ENCODE peak calls at places on chromosomes 6 and 20, in five cellular contexts. One of them, this sample, is unnamed.

GRCh38 chr6:34045698-34046097 is 100.2 kb downstream of the GRM4 start:
- DNase-seq in neural crest cell: no peak
- DNase-seq in iris pigment epithelial cell: no peak
- DNase-seq in stimulated activated CD4-positive, alpha-beta T cell treated with anti-CD3 and anti-CD28 coated beads, Interleukin-2, amount 100 ng/mL, for 48 hours: no peak
- DNase-seq in head of caudate nucleus: no peak
- DNase-seq in this sample: no peak

GRCh38 chr6:98970469-98970868 is 22.7 kb upstream of the FBXL4 start:
- DNase-seq in neural crest cell: no peak
- DNase-seq in iris pigment epithelial cell: no peak
- DNase-seq in stimulated activated CD4-positive, alpha-beta T cell treated with anti-CD3 and anti-CD28 coated beads, Interleukin-2, amount 100 ng/mL, for 48 hours: no peak
- DNase-seq in head of caudate nucleus: no peak
- DNase-seq in this sample: no peak

GRCh38 chr20:58366866-58367265 is 22.2 kb upstream of the VAPB start:
- DNase-seq in neural crest cell: no peak
- DNase-seq in iris pigment epithelial cell: no peak
- DNase-seq in stimulated activated CD4-positive, alpha-beta T cell treated with anti-CD3 and anti-CD28 coated beads, Interleukin-2, amount 100 ng/mL, for 48 hours: no peak
- DNase-seq in head of caudate nucleus: no peak
- DNase-seq in this sample: no peak

GRCh38 chr6:17431581-17431980 is 38.2 kb downstream of the CAP2 start:
- DNase-seq in neural crest cell: no peak
- DNase-seq in iris pigment epithelial cell: peak; percentile 80
- DNase-seq in stimulated activated CD4-positive, alpha-beta T cell treated with anti-CD3 and anti-CD28 coated beads, Interleukin-2, amount 100 ng/mL, for 48 hours: no peak
- DNase-seq in head of caudate nucleus: no peak
- DNase-seq in this sample: no peak

GRCh38 chr6:72022830-72023229 is 136.5 kb downstream of the RIMS1 start:
- DNase-seq in neural crest cell: no peak
- DNase-seq in iris pigment epithelial cell: no peak
- DNase-seq in stimulated activated CD4-positive, alpha-beta T cell treated with anti-CD3 and anti-CD28 coated beads, Interleukin-2, amount 100 ng/mL, for 48 hours: no peak
- DNase-seq in head of caudate nucleus: no peak
- DNase-seq in this sample: no peak

GRCh38 chr20:7926767-7927166 is 13.5 kb downstream of the HAO1 start:
- DNase-seq in neural crest cell: no peak
- DNase-seq in iris pigment epithelial cell: peak; percentile 63
- DNase-seq in stimulated activated CD4-positive, alpha-beta T cell treated with anti-CD3 and anti-CD28 coated beads, Interleukin-2, amount 100 ng/mL, for 48 hours: no peak
- DNase-seq in head of caudate nucleus: no peak
- DNase-seq in this sample: peak; percentile 23

GRCh38 chr20:39042279-39043150 is 80.4 kb downstream of the DHX35 start:
- DNase-seq in neural crest cell: no peak
- DNase-seq in iris pigment epithelial cell: peak; percentile 40
- DNase-seq in stimulated activated CD4-positive, alpha-beta T cell treated with anti-CD3 and anti-CD28 coated beads, Interleukin-2, amount 100 ng/mL, for 48 hours: no peak
- DNase-seq in head of caudate nucleus: no peak
- DNase-seq in this sample: no peak

GRCh38 chr6:56076033-56076432 is 171.3 kb downstream of the COL21A1 start:
- DNase-seq in neural crest cell: no peak
- DNase-seq in iris pigment epithelial cell: no peak
- DNase-seq in stimulated activated CD4-positive, alpha-beta T cell treated with anti-CD3 and anti-CD28 coated beads, Interleukin-2, amount 100 ng/mL, for 48 hours: no peak
- DNase-seq in head of caudate nucleus: no peak
- DNase-seq in this sample: no peak

GRCh38 chr20:23283096-23283850 is 67.3 kb upstream of the NXT1 start:
- DNase-seq in neural crest cell: no peak
- DNase-seq in iris pigment epithelial cell: no peak
- DNase-seq in stimulated activated CD4-positive, alpha-beta T cell treated with anti-CD3 and anti-CD28 coated beads, Interleukin-2, amount 100 ng/mL, for 48 hours: no peak
- DNase-seq in head of caudate nucleus: no peak
- DNase-seq in this sample: no peak

GRCh38 chr6:82840571-82840970 is 225.1 kb downstream of the UBE3D start:
- DNase-seq in neural crest cell: no peak
- DNase-seq in iris pigment epithelial cell: peak; percentile 28
- DNase-seq in stimulated activated CD4-positive, alpha-beta T cell treated with anti-CD3 and anti-CD28 coated beads, Interleukin-2, amount 100 ng/mL, for 48 hours: no peak
- DNase-seq in head of caudate nucleus: no peak
- DNase-seq in this sample: no peak

GRCh38 chr6:116370717-116371383 is at the start of gene DSE:
- DNase-seq in neural crest cell: peak; percentile 54
- DNase-seq in iris pigment epithelial cell: peak; percentile 93
- DNase-seq in stimulated activated CD4-positive, alpha-beta T cell treated with anti-CD3 and anti-CD28 coated beads, Interleukin-2, amount 100 ng/mL, for 48 hours: peak; percentile 37
- DNase-seq in head of caudate nucleus: peak; percentile 86
- DNase-seq in this sample: no peak

GRCh38 chr6:83758533-83758932 is 49.6 kb upstream of the SNAP91 start:
- DNase-seq in neural crest cell: no peak
- DNase-seq in iris pigment epithelial cell: no peak
- DNase-seq in stimulated activated CD4-positive, alpha-beta T cell treated with anti-CD3 and anti-CD28 coated beads, Interleukin-2, amount 100 ng/mL, for 48 hours: no peak
- DNase-seq in head of caudate nucleus: no peak
- DNase-seq in this sample: no peak

This sample was measured in non-pigmented ciliary epithelial cell.